ENCODE peak calls at places on chromosomes 2 and 18, in eight cellular contexts. V is ACHN, W is T-cell, J is nephron progenitor cell, X is NCI-H510A, G is GM03348, E is HL-60, D is endothelial cell. T is an unnamed sample.
A peak's percentile ranks its signal among the peaks of the same experiment; 100 is the strongest.

GRCh38 chr2:111054791-111055627 is 65.7 kb upstream of the BCL2L11 start:
- DNase-seq in V (no peak), W (no peak), J (no peak), X (peak; percentile 45), G (no peak), E (no peak), D (no peak), T (no peak)

GRCh38 chr2:201697899-201698298 is 545 bp downstream of the MPP4 start:
- DNase-seq in V (peak; percentile 57), W (no peak), J (no peak), X (no peak), G (peak; percentile 63), E (no peak), D (no peak), T (peak; percentile 51)

GRCh38 chr2:220569380-220569779 is 942.0 kb downstream of the SLC4A3 start:
- DNase-seq in V (no peak), W (no peak), J (no peak), X (peak; percentile 78), G (no peak), E (no peak), D (no peak), T (no peak)

GRCh38 chr18:9775172-9775571 is 67.1 kb downstream of the RAB31 start:
- DNase-seq in V (no peak), W (no peak), J (no peak), X (no peak), G (no peak), E (peak; percentile 91), D (no peak), T (no peak)

GRCh38 chr2:38702413-38702812 is 36.5 kb downstream of the GALM start:
- DNase-seq in V (peak; percentile 53), W (no peak), J (no peak), X (no peak), G (peak; percentile 72), E (no peak), D (no peak), T (peak; percentile 91)

GRCh38 chr2:118321436-118322100 is 233.3 kb downstream of the INSIG2 start:
- DNase-seq in V (no peak), W (no peak), J (no peak), X (no peak), G (no peak), E (no peak), D (no peak), T (no peak)

GRCh38 chr2:121076885-121077549 is 208.0 kb downstream of the TFCP2L1 start:
- DNase-seq in V (peak; percentile 79), W (peak; percentile 31), J (peak; percentile 90), X (peak; percentile 26), G (peak; percentile 83), E (peak; percentile 64), D (peak; percentile 89), T (no peak)

GRCh38 chr2:46779447-46779941 is 136.1 kb downstream of the MCFD2 start:
- DNase-seq in V (no peak), W (no peak), J (no peak), X (no peak), G (no peak), E (no peak), D (no peak), T (no peak)

GRCh38 chr18:55489742-55490055 is 98.3 kb downstream of the TCF4 start:
- DNase-seq in V (no peak), W (no peak), J (no peak), X (peak; percentile 13), G (no peak), E (no peak), D (no peak), T (no peak)